ENCODE peak calls at places on chromosomes 6 and 20, in five cellular contexts. K, U, J, T and H are unnamed samples.

GRCh38 chr6:170510631-170511030 is 42.5 kb downstream of the PSMB1 start:
- DNase-seq in K (no peak), U (no peak), J (no peak), T (no peak), H (no peak)

GRCh38 chr20:12072945-12073245 is 155.2 kb downstream of the BTBD3 start:
- DNase-seq in K (no peak), U (no peak), J (peak; percentile 75), T (no peak), H (no peak)

GRCh38 chr6:41469156-41469950 is 76.8 kb upstream of the FOXP4 start:
- DNase-seq in K (no peak), U (no peak), J (no peak), T (no peak), H (no peak)

GRCh38 chr20:50246367-50247195 is 56.0 kb downstream of the CEBPB start:
- DNase-seq in K (no peak), U (no peak), J (no peak), T (no peak), H (no peak)

GRCh38 chr6:31697555-31697954 is 5.6 kb downstream of the ABHD16A start:
- DNase-seq in K (no peak), U (no peak), J (no peak), T (no peak), H (no peak)

GRCh38 chr6:168037242-168037641 is 39.8 kb downstream of the KIF25 start:
- DNase-seq in K (no peak), U (no peak), J (no peak), T (no peak), H (no peak)

GRCh38 chr6:111269401-111269970 is 182.2 kb downstream of the SLC16A10 start:
- DNase-seq in K (no peak), U (no peak), J (no peak), T (no peak), H (no peak)

GRCh38 chr6:27495386-27496135 is 22.7 kb upstream of the ZNF184 start:
- DNase-seq in K (peak; percentile 79), U (no peak), J (peak; percentile 75), T (no peak), H (no peak)

GRCh38 chr6:44260011-44260410 is 2.7 kb upstream of the SLC35B2 start:
- DNase-seq in K (no peak), U (no peak), J (no peak), T (no peak), H (no peak)

GRCh38 chr20:38805958-38806854 is 709 bp downstream of the PPP1R16B start:
- DNase-seq in K (peak; percentile 29), U (no peak), J (no peak), T (no peak), H (peak; percentile 25)

GRCh38 chr6:131937703-131938631 is 13.2 kb downstream of the CCN2 start:
- DNase-seq in K (no peak), U (no peak), J (peak; percentile 82), T (no peak), H (no peak)

GRCh38 chr6:46963626-46964025 is 41.9 kb upstream of the ADGRF5 start:
- DNase-seq in K (no peak), U (no peak), J (peak; percentile 30), T (no peak), H (no peak)

GRCh38 chr6:127893541-127893940 is 7.3 kb downstream of the THEMIS start:
- DNase-seq in K (no peak), U (no peak), J (no peak), T (no peak), H (no peak)

GRCh38 chr6:166939894-166940293 is 16.5 kb downstream of the RNASET2 start:
- DNase-seq in K (no peak), U (no peak), J (no peak), T (no peak), H (no peak)

GRCh38 chr6:139659711-139660110 is 285.3 kb upstream of the CITED2 start:
- DNase-seq in K (no peak), U (no peak), J (no peak), T (no peak), H (no peak)

GRCh38 chr6:109794201-109794926 is 103.3 kb downstream of the FIG4 start:
- DNase-seq in K (no peak), U (no peak), J (peak; percentile 65), T (no peak), H (no peak)

GRCh38 chr6:116210750-116211425 is 43.0 kb downstream of the TSPYL4 start:
- DNase-seq in K (no peak), U (no peak), J (peak; percentile 55), T (no peak), H (no peak)

GRCh38 chr6:160955508-160956295 is 35.9 kb upstream of the MAP3K4 start:
- DNase-seq in K (no peak), U (no peak), J (no peak), T (no peak), H (no peak)

GRCh38 chr20:62704341-62704948 is 4.2 kb upstream of the NTSR1 start:
- DNase-seq in K (no peak), U (peak; percentile 74), J (peak; percentile 91), T (no peak), H (no peak)

GRCh38 chr20:36086767-36087166 is 67.8 kb upstream of the EPB41L1 start:
- DNase-seq in K (no peak), U (no peak), J (no peak), T (no peak), H (no peak)

GRCh38 chr6:147167009-147167408 is 37.2 kb upstream of the STXBP5 start:
- DNase-seq in K (no peak), U (no peak), J (no peak), T (no peak), H (no peak)

GRCh38 chr6:170227996-170228550 is 62.8 kb downstream of the DLL1 start:
- DNase-seq in K (no peak), U (no peak), J (no peak), T (no peak), H (no peak)

GRCh38 chr20:3846378-3846739 is 275 bp upstream of the MAVS start:
- DNase-seq in K (no peak), U (no peak), J (no peak), T (no peak), H (no peak)

GRCh38 chr6:90078513-90079289 is 184.4 kb downstream of the GJA10 start:
- DNase-seq in K (peak; percentile 76), U (no peak), J (peak; percentile 33), T (no peak), H (no peak)

GRCh38 chr6:166596741-166597507 is 10.4 kb upstream of the RAMACL start:
- DNase-seq in K (no peak), U (no peak), J (no peak), T (no peak), H (no peak)

GRCh38 chr6:16803294-16804006 is 42.2 kb upstream of the ATXN1 start:
- DNase-seq in K (no peak), U (peak; percentile 29), J (peak; percentile 88), T (no peak), H (no peak)